ENCODE peak calls at places on chromosomes 5 and 9, in five cellular contexts. I, K, E, M and W are unnamed samples.

GRCh38 chr9:83933804-83934203 is 12.6 kb upstream of the KIF27 start:
- DNase-seq in I (peak), K (no peak), E (no peak), M (no peak), W (no peak)

GRCh38 chr9:107215381-107215780 is 67.7 kb upstream of the RAD23B start:
- DNase-seq in I (no peak), K (no peak), E (no peak), M (no peak), W (no peak)

GRCh38 chr5:36644727-36645126 is 38.3 kb downstream of the SLC1A3 start:
- DNase-seq in I (no peak), K (no peak), E (no peak), M (no peak), W (no peak)

GRCh38 chr5:147813696-147814095 is 17.8 kb downstream of the SPINK1 start:
- DNase-seq in I (no peak), K (no peak), E (no peak), M (no peak), W (no peak)

GRCh38 chr9:38181866-38182265 is 112.8 kb upstream of the SHB start:
- DNase-seq in I (no peak), K (no peak), E (no peak), M (peak), W (no peak)

GRCh38 chr9:128552744-128553221 is 396 bp downstream of the SPTAN1 start:
- DNase-seq in I (no peak), K (peak), E (peak), M (peak), W (peak)

GRCh38 chr9:137761032-137761431 is 116.5 kb upstream of the CACNA1B start:
- DNase-seq in I (no peak), K (no peak), E (no peak), M (no peak), W (no peak)

GRCh38 chr5:159640376-159640775 is 275.9 kb upstream of the ADRA1B start:
- DNase-seq in I (no peak), K (no peak), E (no peak), M (no peak), W (no peak)

GRCh38 chr5:142095035-142095434 is 13.5 kb upstream of the NDFIP1 start:
- DNase-seq in I (no peak), K (peak), E (peak), M (no peak), W (peak)

GRCh38 chr5:2032432-2032831 is 149.7 kb upstream of the IRX4 start:
- DNase-seq in I (no peak), K (no peak), E (no peak), M (no peak), W (no peak)

GRCh38 chr9:92147030-92147853 is 32.0 kb upstream of the SPTLC1 start:
- DNase-seq in I (peak), K (no peak), E (no peak), M (peak), W (no peak)

GRCh38 chr9:127557466-127557869 is 54.6 kb upstream of the STXBP1 start:
- DNase-seq in I (no peak), K (no peak), E (no peak), M (no peak), W (no peak)

GRCh38 chr5:21452429-21452828 is 1400.7 kb downstream of the CDH12 start:
- DNase-seq in I (no peak), K (no peak), E (no peak), M (no peak), W (no peak)

GRCh38 chr5:9046756-9047481 is 499.0 kb downstream of the SEMA5A start:
- DNase-seq in I (peak), K (no peak), E (no peak), M (peak), W (no peak)

GRCh38 chr5:78699565-78700143 is 51.1 kb upstream of the LHFPL2 start:
- DNase-seq in I (peak), K (no peak), E (no peak), M (peak), W (no peak)

GRCh38 chr9:2180704-2181103 is 165.6 kb downstream of the SMARCA2 start:
- DNase-seq in I (no peak), K (no peak), E (no peak), M (no peak), W (no peak)

GRCh38 chr9:1709347-1709746 is 305.8 kb upstream of the SMARCA2 start:
- DNase-seq in I (no peak), K (no peak), E (no peak), M (no peak), W (no peak)